ENCODE peak calls at places on chromosomes 11 and 22, in ten cellular contexts. A, C, T, D, O, Y, K, E, S and I are unnamed samples.

GRCh38 chr11:133833899-133834296 is 11.4 kb downstream of the SPATA19 start:
- DNase-seq in A (no peak), C (peak), T (no peak), D (no peak), O (no peak), Y (no peak), K (no peak), E (no peak), S (no peak), I (no peak)

GRCh38 chr22:40498454-40499186 is 128.2 kb downstream of the SGSM3 start:
- DNase-seq in A (no peak), C (peak), T (peak), D (no peak), O (peak), Y (no peak), K (peak), E (no peak), S (no peak), I (peak)

GRCh38 chr11:2578006-2578933 is 121.5 kb downstream of the KCNQ1OT1 start:
- DNase-seq in A (peak), C (peak), T (no peak), D (no peak), O (no peak), Y (no peak), K (no peak), E (no peak), S (peak), I (no peak)

GRCh38 chr11:10927533-10927932 is 69.7 kb upstream of the ZBED5 start:
- DNase-seq in A (no peak), C (no peak), T (no peak), D (no peak), O (no peak), Y (no peak), K (no peak), E (no peak), S (peak), I (no peak)

GRCh38 chr11:69435161-69435990 is 46.1 kb upstream of the LINC01488 start:
- DNase-seq in A (no peak), C (no peak), T (no peak), D (no peak), O (no peak), Y (no peak), K (peak), E (no peak), S (no peak), I (no peak)

GRCh38 chr11:74256370-74257133 is 54.9 kb downstream of the P4HA3 start:
- DNase-seq in A (no peak), C (no peak), T (no peak), D (no peak), O (no peak), Y (no peak), K (no peak), E (no peak), S (no peak), I (no peak)

GRCh38 chr11:66689661-66690590 is 12.2 kb upstream of the RBM4B start:
- DNase-seq in A (no peak), C (no peak), T (no peak), D (no peak), O (no peak), Y (no peak), K (no peak), E (no peak), S (no peak), I (no peak)

GRCh38 chr11:61749607-61750217 is 2.7 kb upstream of the MYRF start:
- DNase-seq in A (no peak), C (no peak), T (no peak), D (no peak), O (peak), Y (peak), K (no peak), E (no peak), S (no peak), I (no peak)

GRCh38 chr22:27617214-27617881 is 184.2 kb downstream of the MN1 start:
- DNase-seq in A (no peak), C (no peak), T (no peak), D (no peak), O (no peak), Y (no peak), K (no peak), E (no peak), S (no peak), I (no peak)

GRCh38 chr11:13668957-13669521 is 571 bp downstream of the FAR1 start:
- DNase-seq in A (peak), C (peak), T (no peak), D (no peak), O (peak), Y (no peak), K (peak), E (peak), S (peak), I (peak)